ENCODE peak calls at places on chromosomes 12 and 14, in nine cellular contexts. A is lower lobe of right lung; Q is adipocyte; E is pancreas; L is IMR-90; S is PC-9; V is SJSA1; G is A549; U is CD4-positive, CD25-positive, alpha-beta regulatory T cell. W is an unnamed sample.

GRCh38 chr12:127363392-127363791 is 903.6 kb upstream of the TMEM132C start:
- DNase-seq in Q (peak; percentile 11), A (no peak), L (no peak), U (no peak), V (no peak), G (peak; percentile 9), E (no peak), S (no peak), W (no peak)

GRCh38 chr14:24100197-24100981 is 6.3 kb downstream of the PCK2 start:
- DNase-seq in U (no peak), L (no peak), V (no peak), A (no peak), S (no peak), E (no peak), Q (no peak), G (no peak), W (no peak)

GRCh38 chr12:64729909-64730584 is 29.2 kb downstream of the GNS start:
- DNase-seq in Q (no peak), S (no peak), G (no peak), A (no peak), U (peak; percentile 64), E (no peak), V (no peak), L (no peak), W (peak; percentile 15)

GRCh38 chr12:98741229-98741614 is 96.1 kb downstream of the APAF1 start:
- DNase-seq in U (peak; percentile 51), Q (no peak), A (no peak), G (no peak), E (no peak), L (peak; percentile 44), S (no peak), V (no peak), W (no peak)

GRCh38 chr12:110312581-110313360 is 31.7 kb downstream of the ATP2A2 start:
- DNase-seq in Q (peak; percentile 82), U (peak; percentile 64), G (peak; percentile 74), L (peak; percentile 72), E (no peak), V (no peak), A (no peak), S (no peak), W (peak; percentile 70)

GRCh38 chr14:101855958-101856357 is 94.4 kb downstream of the PPP2R5C start:
- DNase-seq in A (no peak), L (no peak), G (no peak), U (no peak), S (no peak), Q (no peak), E (no peak), V (no peak), W (no peak)

GRCh38 chr12:113611652-113612051 is 140.0 kb upstream of the LHX5 start:
- DNase-seq in L (no peak), V (no peak), A (no peak), Q (no peak), G (no peak), S (no peak), U (no peak), E (no peak), W (no peak)

GRCh38 chr14:91223028-91223783 is 21.3 kb downstream of the GPR68 start:
- DNase-seq in V (no peak), S (no peak), A (no peak), G (no peak), Q (no peak), L (no peak), U (peak; percentile 44), E (no peak), W (no peak)

GRCh38 chr12:32273063-32273521 is 126.3 kb upstream of the FGD4 start:
- DNase-seq in V (no peak), E (no peak), Q (peak; percentile 22), G (no peak), U (peak; percentile 63), S (no peak), L (peak; percentile 90), A (no peak), W (no peak)

GRCh38 chr14:83485591-83485990 is 1951.9 kb upstream of the SEL1L start:
- DNase-seq in U (no peak), S (no peak), E (no peak), G (no peak), V (no peak), Q (peak; percentile 5), L (peak; percentile 44), A (no peak), W (no peak)

GRCh38 chr14:104770851-104771272 is 17.9 kb downstream of the SIVA1 start:
- DNase-seq in V (no peak), S (no peak), G (peak; percentile 52), Q (no peak), L (no peak), E (no peak), U (peak; percentile 25), A (no peak), W (peak; percentile 18)

GRCh38 chr12:77577756-77578155 is 252.9 kb upstream of the NAV3 start:
- DNase-seq in V (no peak), S (no peak), U (no peak), G (no peak), Q (peak; percentile 49), A (no peak), L (peak; percentile 40), E (no peak), W (no peak)

GRCh38 chr14:92726135-92726932 is 22.1 kb downstream of the LGMN start:
- DNase-seq in V (peak; percentile 85), G (peak; percentile 93), L (peak; percentile 89), S (peak; percentile 69), Q (peak; percentile 19), A (peak; percentile 89), U (peak; percentile 78), E (peak; percentile 65), W (peak; percentile 97)

GRCh38 chr12:49702676-49703228 is 4.5 kb downstream of the FMNL3 start:
- DNase-seq in U (no peak), S (no peak), G (no peak), L (no peak), E (no peak), Q (peak; percentile 44), A (no peak), V (peak; percentile 9), W (peak; percentile 40)

GRCh38 chr14:90757452-90757851 is 58.8 kb downstream of the TTC7B start:
- DNase-seq in E (no peak), S (no peak), A (no peak), V (no peak), G (no peak), U (no peak), L (no peak), Q (peak; percentile 15), W (peak; percentile 5)

DNA sequence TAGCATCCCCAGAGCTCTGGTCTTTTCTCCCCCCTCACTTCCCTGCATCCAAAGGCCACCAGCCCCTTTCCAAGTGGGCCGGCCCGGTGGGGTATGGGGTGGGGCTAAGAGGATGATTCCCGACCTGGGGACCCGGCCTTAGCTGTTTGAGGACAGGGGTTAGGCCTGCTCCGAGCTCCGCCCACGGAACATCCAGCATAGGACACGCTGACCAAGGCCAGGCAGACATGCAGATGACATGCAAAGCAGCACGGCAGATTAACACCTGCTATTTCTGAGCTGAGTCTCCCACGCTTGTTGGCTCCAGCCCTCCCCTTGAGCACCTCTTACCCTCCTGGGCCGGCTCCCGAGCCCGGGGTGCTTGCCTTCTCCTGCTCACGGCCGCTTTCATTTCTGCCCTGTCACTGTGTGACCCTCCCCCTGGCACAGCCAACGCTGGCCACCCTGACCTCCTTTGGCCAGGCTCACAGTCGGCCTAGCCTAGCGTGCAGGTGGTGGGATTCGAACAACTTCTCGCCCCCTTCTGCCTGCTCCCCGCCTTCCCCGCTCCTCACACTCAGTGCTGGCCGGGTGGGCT is 40.2 kb downstream of the TEAD4 start:
- DNase-seq in A (no peak), L (no peak), E (peak; percentile 83), S (no peak), Q (no peak), V (no peak), G (no peak), U (no peak), W (no peak)
- H3K4me1 ChIP-seq in A (no peaks in the 10 kb centered on the region), L (peaks cover 7% of the 10 kb centered on the region), E (peaks cover 56% of the 10 kb centered on the region), S (no peaks in the 10 kb centered on the region), Q (peaks cover 18% of the 10 kb centered on the region), V (no peaks in the 10 kb centered on the region), G (peaks cover 3% of the 10 kb centered on the region), U (no peaks in the 10 kb centered on the region), W (peaks cover 18% of the 10 kb centered on the region)

GRCh38 chr12:6215120-6215807 is 15.1 kb downstream of the CD9 start:
- DNase-seq in S (peak; percentile 65), Q (no peak), U (no peak), V (peak; percentile 30), G (no peak), A (no peak), E (no peak), L (no peak), W (no peak)

GRCh38 chr12:6214633-6215032 is 14.4 kb downstream of the CD9 start:
- DNase-seq in S (peak; percentile 43), V (no peak), E (no peak), U (no peak), Q (no peak), L (no peak), G (no peak), A (no peak), W (no peak)

GRCh38 chr12:6215932-6216494 is 15.8 kb downstream of the CD9 start:
- DNase-seq in E (peak; percentile 73), G (peak; percentile 96), L (peak; percentile 33), A (peak; percentile 93), S (peak; percentile 99), Q (peak; percentile 94), V (peak; percentile 99), U (no peak), W (peak; percentile 69)

GRCh38 chr12:6218526-6218925 is 18.3 kb downstream of the CD9 start:
- DNase-seq in U (no peak), E (no peak), Q (no peak), G (no peak), V (no peak), L (no peak), A (no peak), S (peak; percentile 52), W (no peak)

DNA sequence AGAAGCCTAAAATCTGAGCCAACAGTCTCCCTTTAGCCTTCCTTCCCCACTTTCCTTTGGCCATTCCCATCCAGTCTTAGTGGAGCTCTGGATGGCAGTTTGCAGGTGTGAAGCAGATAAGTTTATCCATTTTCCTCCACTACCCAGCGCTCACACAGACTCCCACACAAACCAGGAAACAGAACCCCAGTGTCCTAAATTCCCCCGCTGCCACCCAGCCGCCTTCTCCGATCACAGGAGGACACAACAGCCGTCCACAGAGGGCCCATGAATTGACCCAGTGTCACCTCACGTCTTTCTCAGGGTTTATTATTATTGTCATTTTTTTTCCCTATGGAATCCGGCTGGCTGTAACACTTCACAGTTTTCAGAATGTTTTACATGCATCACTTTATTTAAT is 16.4 kb downstream of the CD9 start:
- DNase-seq in L (no peak), A (no peak), E (no peak), G (no peak), Q (no peak), S (no peak), V (no peak), U (no peak), W (no peak)
- H3K4me1 ChIP-seq in L (peaks cover 23% of the 10 kb centered on the region), A (peaks cover 80% of the 10 kb centered on the region), E (peaks cover 18% of the 10 kb centered on the region), G (peaks cover 51% of the 10 kb centered on the region), Q (peaks cover 16% of the 10 kb centered on the region), S (peaks cover 92% of the 10 kb centered on the region), V (peaks cover 79% of the 10 kb centered on the region), U (no peaks in the 10 kb centered on the region), W (peaks cover 26% of the 10 kb centered on the region)

GRCh38 chr12:79926951-79927350 is 7.9 kb downstream of the PPP1R12A start:
- DNase-seq in S (no peak), A (no peak), Q (no peak), U (no peak), E (no peak), V (no peak), L (no peak), G (no peak), W (no peak)
- H3K4me1 ChIP-seq in S (peaks cover 5% of the 10 kb centered on the region), A (peaks cover 50% of the 10 kb centered on the region), Q (peaks cover 21% of the 10 kb centered on the region), U (peaks cover 60% of the 10 kb centered on the region), E (peaks cover 5% of the 10 kb centered on the region), V (peaks cover 8% of the 10 kb centered on the region), L (peaks cover 7% of the 10 kb centered on the region), G (peaks cover 8% of the 10 kb centered on the region), W (peaks cover 10% of the 10 kb centered on the region)

GRCh38 chr12:26620907-26621306 is 212.1 kb downstream of the ITPR2 start:
- DNase-seq in V (no peak), G (no peak), L (no peak), S (no peak), Q (no peak), U (no peak), E (no peak), A (no peak), W (no peak)
- H3K4me1 ChIP-seq in V (no peaks in the 10 kb centered on the region), G (no peaks in the 10 kb centered on the region), L (no peaks in the 10 kb centered on the region), S (peaks cover 5% of the 10 kb centered on the region), Q (peaks cover 3% of the 10 kb centered on the region), U (no peaks in the 10 kb centered on the region), E (no peaks in the 10 kb centered on the region), A (no peaks in the 10 kb centered on the region), W (no peaks in the 10 kb centered on the region)